ENCODE peak calls at places on chromosomes 5 and 9, in ten cellular contexts. Z, K, C, L, O, H, F, V, A and Y are unnamed samples.

GRCh38 chr5:129094924-129095797 is 612 bp downstream of the ISOC1 start:
- DNase-seq in O (no peak), A (peak; percentile 57), V (peak; percentile 88), K (peak; percentile 86), Z (peak; percentile 60), C (peak; percentile 39), L (peak; percentile 33), F (no peak), H (peak; percentile 51), Y (peak; percentile 57)

GRCh38 chr9:119370816-119371215 is 1.6 kb upstream of the BRINP1 start:
- DNase-seq in H (no peak), C (peak; percentile 37), O (peak; percentile 46), F (peak; percentile 22), Z (peak; percentile 82), V (peak; percentile 65), K (no peak), A (no peak), L (peak; percentile 34), Y (no peak)

GRCh38 chr9:73714294-73714693 is 562.6 kb downstream of the ANXA1 start:
- DNase-seq in V (no peak), K (no peak), L (no peak), A (no peak), F (peak; percentile 43), Z (no peak), C (no peak), H (no peak), O (peak; percentile 82), Y (no peak)

GRCh38 chr9:137391411-137391754 is 31.6 kb downstream of the EXD3 start:
- DNase-seq in C (no peak), H (no peak), L (no peak), O (no peak), A (no peak), Z (no peak), K (no peak), F (no peak), V (peak; percentile 80), Y (no peak)

GRCh38 chr9:113910036-113910639 is 34.0 kb downstream of the ZNF618 start:
- DNase-seq in C (peak; percentile 3), K (no peak), H (no peak), V (no peak), Z (no peak), L (no peak), F (no peak), A (no peak), O (no peak), Y (no peak)

GRCh38 chr5:81233080-81233634 is at the start of gene CKMT2:
- DNase-seq in L (peak; percentile 15), A (no peak), C (no peak), O (peak; percentile 73), H (no peak), K (peak; percentile 92), F (peak; percentile 41), Z (peak; percentile 88), V (peak; percentile 94), Y (peak; percentile 24)

GRCh38 chr5:179595916-179596315 is 27.6 kb downstream of the HNRNPH1 start:
- DNase-seq in H (no peak), F (peak; percentile 64), K (no peak), C (no peak), O (peak; percentile 91), A (no peak), V (no peak), Z (no peak), L (peak; percentile 36), Y (no peak)

GRCh38 chr9:129458663-129459549 is 162.0 kb downstream of the C9orf50 start:
- DNase-seq in Z (no peak), L (peak; percentile 52), O (no peak), A (no peak), K (peak; percentile 88), H (peak; percentile 75), C (no peak), V (peak; percentile 90), F (no peak), Y (peak; percentile 41)

GRCh38 chr5:174172104-174172965 is 126.8 kb downstream of the NSG2 start:
- DNase-seq in A (no peak), V (no peak), L (peak; percentile 42), C (no peak), F (no peak), Z (peak; percentile 42), H (no peak), O (no peak), K (no peak), Y (peak; percentile 25)

GRCh38 chr5:96691503-96692303 is 29.5 kb downstream of the CAST start:
- DNase-seq in L (peak; percentile 80), A (no peak), K (no peak), C (no peak), V (no peak), O (peak; percentile 71), Z (no peak), H (no peak), F (no peak), Y (no peak)